ENCODE peak calls at places on chromosome 10, in four cellular contexts. Q, J, C and X are unnamed samples.

GRCh38 chr10:93995598-93996271 is 2.0 kb downstream of the PLCE1 start:
- DNase-seq in Q (no peak), C (no peak), J (no peak), X (no peak)

GRCh38 chr10:73217628-73218027 is 29.4 kb downstream of the DNAJC9 start:
- DNase-seq in C (no peak), J (no peak), Q (no peak), X (no peak)

GRCh38 chr10:14686356-14686755 is 88.3 kb downstream of the FAM107B start:
- DNase-seq in C (no peak), J (no peak), Q (no peak), X (no peak)

GRCh38 chr10:3325954-3326353 is 153.4 kb upstream of the PITRM1 start:
- DNase-seq in J (no peak), C (no peak), Q (no peak), X (no peak)

GRCh38 chr10:59606551-59606961 is 103.1 kb downstream of the SLC16A9 start:
- DNase-seq in J (no peak), C (no peak), Q (peak), X (no peak)

GRCh38 chr10:43731486-43731885 is 82.8 kb upstream of the ZNF32 start:
- DNase-seq in J (no peak), Q (no peak), C (no peak), X (no peak)

GRCh38 chr10:68202965-68203358 is 29.0 kb downstream of the ATOH7 start:
- DNase-seq in Q (no peak), J (no peak), C (no peak), X (no peak)

GRCh38 chr10:107616463-107617131 is 452.1 kb upstream of the SORCS1 start:
- DNase-seq in C (no peak), Q (no peak), J (peak), X (no peak)

GRCh38 chr10:7426349-7426748 is 15.5 kb upstream of the SFMBT2 start:
- DNase-seq in C (no peak), J (no peak), Q (no peak), X (no peak)

GRCh38 chr10:93280699-93281366 is 201.3 kb downstream of the MYOF start:
- DNase-seq in J (no peak), C (no peak), Q (peak), X (no peak)

GRCh38 chr10:80530251-80530650 is 7.5 kb upstream of the SH2D4B start:
- DNase-seq in J (peak), Q (no peak), C (no peak), X (no peak)

GRCh38 chr10:33100996-33101747 is 143.1 kb upstream of the ITGB1 start:
- DNase-seq in J (no peak), Q (no peak), C (no peak), X (no peak)

GRCh38 chr10:29169021-29169420 is 119.8 kb upstream of the LYZL1 start:
- DNase-seq in Q (no peak), J (no peak), C (no peak), X (no peak)

GRCh38 chr10:86079088-86079487 is 287.5 kb downstream of the GRID1 start:
- DNase-seq in C (no peak), J (no peak), Q (no peak), X (no peak)

GRCh38 chr10:113199459-113199858 is 249.4 kb downstream of the TCF7L2 start:
- DNase-seq in C (no peak), J (no peak), Q (no peak), X (no peak)

GRCh38 chr10:135601-136464 is 578 bp downstream of the ZMYND11 start:
- DNase-seq in J (no peak), Q (peak), C (peak), X (peak)

GRCh38 chr10:88879754-88880286 is at the start of gene STAMBPL1:
- DNase-seq in Q (peak), J (no peak), C (no peak), X (no peak)

GRCh38 chr10:4475796-4476195 is 350.2 kb upstream of the AKR1E2 start:
- DNase-seq in C (no peak), Q (no peak), J (no peak), X (no peak)

GRCh38 chr10:71076473-71077142 is 135.8 kb upstream of the UNC5B start:
- DNase-seq in J (no peak), Q (peak), C (no peak), X (no peak)

GRCh38 chr10:116627386-116627933 is 6.7 kb downstream of the PNLIPRP2 start:
- DNase-seq in J (peak), C (no peak), Q (peak), X (no peak)

GRCh38 chr10:132572545-132572937 is 35.0 kb downstream of the INPP5A start:
- DNase-seq in J (no peak), Q (peak), C (no peak), X (no peak)

GRCh38 chr10:61554925-61555324 is 101.7 kb upstream of the TMEM26 start:
- DNase-seq in C (no peak), J (no peak), Q (no peak), X (no peak)

GRCh38 chr10:103659674-103660363 is 166.3 kb downstream of the NEURL1 start:
- DNase-seq in C (no peak), Q (peak), J (no peak), X (peak)

GRCh38 chr10:47287805-47288204 is 12.2 kb upstream of the GDF10 start:
- DNase-seq in J (no peak), C (no peak), Q (no peak), X (no peak)

GRCh38 chr10:96124230-96125141 is 5.6 kb upstream of the ZNF518A start:
- DNase-seq in Q (peak), J (peak), C (no peak), X (no peak)

GRCh38 chr10:90871279-90871760 is 454 bp upstream of the RPP30 start:
- DNase-seq in J (peak), Q (peak), C (no peak), X (peak)

GRCh38 chr10:69901022-69901421 is 99.3 kb downstream of the COL13A1 start:
- DNase-seq in C (no peak), Q (peak), J (no peak), X (no peak)

GRCh38 chr10:91604936-91605534 is 27.8 kb downstream of the PPP1R3C start:
- DNase-seq in J (peak), Q (no peak), C (no peak), X (no peak)

GRCh38 chr10:31034041-31034918 is 2.6 kb upstream of the ZNF438 start:
- DNase-seq in C (no peak), J (no peak), Q (no peak), X (no peak)

GRCh38 chr10:59499460-59499859 is 137.1 kb upstream of the FAM13C start:
- DNase-seq in Q (peak), J (no peak), C (no peak), X (no peak)

GRCh38 chr10:31467791-31468535 is 148.9 kb downstream of the ZEB1 start:
- DNase-seq in C (no peak), Q (peak), J (no peak), X (no peak)

GRCh38 chr10:89463846-89464537 is 49.6 kb downstream of the IFIT5 start:
- DNase-seq in J (no peak), Q (no peak), C (no peak), X (no peak)

GRCh38 chr10:6164271-6165095 is 38.2 kb upstream of the PFKFB3 start:
- DNase-seq in Q (peak), C (no peak), J (no peak), X (no peak)

GRCh38 chr10:117221156-117221711 is 19.7 kb upstream of the SLC18A2 start:
- DNase-seq in Q (peak), C (no peak), J (peak), X (no peak)

GRCh38 chr10:13299437-13300287 is at the start of gene PHYH:
- DNase-seq in Q (peak), C (peak), J (peak), X (peak)